ENCODE peak calls at places on chromosome 7, in six cellular contexts. One of them, this sample, is unnamed. For H3K4me1, the result is how much of the 10 kb centered on the place peaks cover.

GRCh38 chr7:30184804-30185487 is 50.2 kb downstream of the MTURN start:
- DNase-seq in HCT116: no peak
- DNase-seq in fibroblast of lung: no peak
- DNase-seq in A549: no peak
- DNase-seq in left ventricle myocardium inferior: peak
- DNase-seq in cardiac muscle cell: no peak
- DNase-seq in this sample: no peak

GRCh38 chr7:91420606-91421390 is 156.6 kb downstream of the FZD1 start:
- DNase-seq in A549: no peak
- DNase-seq in HCT116: no peak
- DNase-seq in cardiac muscle cell: no peak
- DNase-seq in fibroblast of lung: no peak
- DNase-seq in left ventricle myocardium inferior: no peak
- DNase-seq in this sample: no peak

GRCh38 chr7:125490167-125490566 is 560.5 kb upstream of the POT1 start:
- DNase-seq in left ventricle myocardium inferior: no peak
- DNase-seq in HCT116: no peak
- DNase-seq in fibroblast of lung: no peak
- DNase-seq in cardiac muscle cell: no peak
- DNase-seq in A549: no peak
- DNase-seq in this sample: no peak

GRCh38 chr7:7181519-7182155 is 707 bp upstream of the C1GALT1 start:
- DNase-seq in A549: peak
- DNase-seq in HCT116: peak
- DNase-seq in fibroblast of lung: peak
- DNase-seq in cardiac muscle cell: peak
- DNase-seq in left ventricle myocardium inferior: no peak
- DNase-seq in this sample: peak

GRCh38 chr7:41918597-41918996 is 215.7 kb upstream of the INHBA start:
- DNase-seq in cardiac muscle cell: peak
- DNase-seq in left ventricle myocardium inferior: no peak
- DNase-seq in A549: no peak
- DNase-seq in HCT116: no peak
- DNase-seq in fibroblast of lung: peak
- DNase-seq in this sample: no peak

GRCh38 chr7:114973147-114973546 is 51.3 kb downstream of the MDFIC start:
- DNase-seq in A549: no peak
- DNase-seq in cardiac muscle cell: peak
- DNase-seq in left ventricle myocardium inferior: no peak
- DNase-seq in fibroblast of lung: peak
- DNase-seq in HCT116: no peak
- DNase-seq in this sample: no peak

GRCh38 chr7:22702516-22702915 is 24.5 kb upstream of the IL6 start:
- DNase-seq in HCT116: no peak
- DNase-seq in fibroblast of lung: peak
- DNase-seq in cardiac muscle cell: no peak
- DNase-seq in left ventricle myocardium inferior: no peak
- DNase-seq in A549: no peak
- DNase-seq in this sample: no peak

GRCh38 chr7:6178273-6179029 is 94.0 kb downstream of the CYTH3 start:
- DNase-seq in left ventricle myocardium inferior: no peak
- DNase-seq in HCT116: no peak
- DNase-seq in cardiac muscle cell: no peak
- DNase-seq in A549: no peak
- DNase-seq in fibroblast of lung: no peak
- DNase-seq in this sample: no peak

GRCh38 chr7:537911-538634 is 18.4 kb upstream of the PDGFA start:
- DNase-seq in A549: peak
- DNase-seq in fibroblast of lung: peak
- DNase-seq in cardiac muscle cell: peak
- DNase-seq in left ventricle myocardium inferior: peak
- DNase-seq in HCT116: peak
- DNase-seq in this sample: no peak

GRCh38 chr7:101243786-101244384 is 996 bp downstream of the FIS1 start:
- DNase-seq in HCT116: no peak
- DNase-seq in A549: no peak
- DNase-seq in fibroblast of lung: peak
- DNase-seq in cardiac muscle cell: peak
- DNase-seq in left ventricle myocardium inferior: no peak
- DNase-seq in this sample: no peak

GRCh38 chr7:142584765-142585164 is 164.5 kb upstream of the PRSS1 start:
- DNase-seq in fibroblast of lung: peak
- DNase-seq in cardiac muscle cell: peak
- DNase-seq in HCT116: no peak
- DNase-seq in A549: no peak
- DNase-seq in left ventricle myocardium inferior: no peak
- DNase-seq in this sample: no peak

GRCh38 chr7:140350056-140350455 is 48.3 kb downstream of the SLC37A3 start:
- DNase-seq in HCT116: no peak
- DNase-seq in left ventricle myocardium inferior: no peak
- DNase-seq in fibroblast of lung: no peak
- DNase-seq in cardiac muscle cell: no peak
- DNase-seq in A549: no peak
- DNase-seq in this sample: no peak

GRCh38 chr7:156156734-156157408 is 344.6 kb upstream of the SHH start:
- DNase-seq in left ventricle myocardium inferior: no peak
- DNase-seq in HCT116: peak
- DNase-seq in cardiac muscle cell: no peak
- DNase-seq in A549: peak
- DNase-seq in fibroblast of lung: peak
- DNase-seq in this sample: no peak

GRCh38 chr7:40987571-40987970 is 715.3 kb downstream of the INHBA start:
- DNase-seq in HCT116: no peak
- DNase-seq in cardiac muscle cell: no peak
- DNase-seq in left ventricle myocardium inferior: no peak
- DNase-seq in fibroblast of lung: no peak
- DNase-seq in A549: no peak
- DNase-seq in this sample: no peak

GRCh38 chr7:130079846-130080394 is 9.6 kb downstream of the KLHDC10 start:
- DNase-seq in fibroblast of lung: no peak
- DNase-seq in cardiac muscle cell: no peak
- DNase-seq in A549: no peak
- DNase-seq in left ventricle myocardium inferior: no peak
- DNase-seq in HCT116: no peak
- DNase-seq in this sample: no peak

GRCh38 chr7:95059842-95060313 is 152.5 kb downstream of the PPP1R9A start:
- DNase-seq in fibroblast of lung: no peak
- DNase-seq in A549: no peak
- DNase-seq in left ventricle myocardium inferior: no peak
- DNase-seq in HCT116: no peak
- DNase-seq in cardiac muscle cell: no peak
- DNase-seq in this sample: no peak

DNA sequence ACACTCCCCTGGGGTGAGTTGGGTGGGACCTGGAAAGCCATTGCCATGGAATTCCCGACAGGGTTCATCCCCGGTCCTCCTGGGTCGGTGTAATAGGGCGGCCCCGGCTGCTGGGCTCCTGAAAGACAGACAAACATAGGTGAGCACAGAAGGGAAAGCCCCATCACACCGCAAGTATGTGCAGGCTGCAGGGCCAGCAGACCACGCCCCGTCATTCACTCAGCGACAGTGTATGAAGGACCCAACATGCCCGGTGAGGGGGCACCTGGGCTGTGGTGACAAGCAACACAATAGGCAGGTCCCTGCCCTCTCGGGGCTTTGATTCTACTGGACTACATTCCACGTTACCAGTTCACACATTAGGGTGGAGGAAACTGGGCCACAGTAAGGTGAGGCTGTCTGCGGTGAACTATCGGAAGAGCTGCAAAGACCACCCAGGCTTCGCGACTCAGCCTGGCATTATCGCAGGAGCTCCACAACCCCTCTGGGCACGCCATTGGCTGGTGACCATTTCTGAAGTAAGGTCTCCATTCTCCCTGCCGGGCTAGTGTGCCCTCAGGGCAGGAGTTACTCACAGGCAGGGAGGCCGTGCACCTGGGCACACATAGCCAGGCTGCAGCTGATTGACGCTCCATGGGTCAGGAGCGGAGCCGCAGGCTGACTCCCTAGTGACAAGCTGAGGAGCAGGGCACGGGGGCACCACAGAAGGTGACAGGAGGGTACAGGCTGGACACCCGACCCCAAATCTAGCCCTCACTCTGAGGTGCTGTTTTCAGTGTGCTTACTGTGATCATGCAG is 99.2 kb downstream of the VOPP1 start:
- DNase-seq in A549: no peak
- DNase-seq in HCT116: no peak
- DNase-seq in left ventricle myocardium inferior: no peak
- DNase-seq in cardiac muscle cell: no peak
- DNase-seq in fibroblast of lung: no peak
- DNase-seq in this sample: no peak
- H3K4me1 ChIP-seq in A549: under half
- H3K4me1 ChIP-seq in HCT116: under half
- H3K4me1 ChIP-seq in left ventricle myocardium inferior: under half
- H3K4me1 ChIP-seq in cardiac muscle cell: under half
- H3K4me1 ChIP-seq in fibroblast of lung: under half
- H3K4me1 ChIP-seq in this sample: half or more

GRCh38 chr7:18290223-18290622 is 205.3 kb upstream of the HDAC9 start:
- DNase-seq in left ventricle myocardium inferior: no peak
- DNase-seq in HCT116: no peak
- DNase-seq in A549: no peak
- DNase-seq in fibroblast of lung: no peak
- DNase-seq in cardiac muscle cell: peak
- DNase-seq in this sample: peak

GRCh38 chr7:18293759-18294158 is 201.8 kb upstream of the HDAC9 start:
- DNase-seq in A549: no peak
- DNase-seq in left ventricle myocardium inferior: no peak
- DNase-seq in HCT116: no peak
- DNase-seq in cardiac muscle cell: no peak
- DNase-seq in fibroblast of lung: no peak
- DNase-seq in this sample: no peak

GRCh38 chr7:18290865-18291264 is 204.7 kb upstream of the HDAC9 start:
- DNase-seq in fibroblast of lung: no peak
- DNase-seq in A549: no peak
- DNase-seq in cardiac muscle cell: peak
- DNase-seq in left ventricle myocardium inferior: no peak
- DNase-seq in HCT116: no peak
- DNase-seq in this sample: no peak

GRCh38 chr7:18294408-18294807 is 201.1 kb upstream of the HDAC9 start:
- DNase-seq in left ventricle myocardium inferior: no peak
- DNase-seq in A549: no peak
- DNase-seq in HCT116: no peak
- DNase-seq in fibroblast of lung: no peak
- DNase-seq in cardiac muscle cell: no peak
- DNase-seq in this sample: no peak

DNA sequence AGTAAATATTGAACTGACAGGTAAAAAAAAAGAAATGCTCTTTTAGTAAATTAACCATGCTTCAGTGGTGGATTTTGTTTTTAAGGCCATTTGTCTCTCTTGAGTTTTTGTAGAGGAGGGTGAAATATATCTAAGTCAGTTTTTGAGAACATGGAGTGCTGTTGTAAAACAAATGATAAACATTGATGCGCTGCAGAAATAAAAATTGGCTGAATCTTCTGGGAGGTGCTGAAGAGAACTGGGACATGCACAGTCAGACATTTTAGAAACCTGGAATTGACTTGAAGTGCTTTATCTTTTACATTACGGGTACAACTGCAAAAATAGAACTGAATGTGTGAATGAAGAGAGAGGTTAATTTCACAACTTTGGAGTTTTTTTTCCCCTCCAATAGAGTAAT is 203.0 kb upstream of the HDAC9 start:
- DNase-seq in cardiac muscle cell: no peak
- DNase-seq in A549: no peak
- DNase-seq in HCT116: no peak
- DNase-seq in left ventricle myocardium inferior: no peak
- DNase-seq in fibroblast of lung: no peak
- DNase-seq in this sample: no peak
- H3K4me1 ChIP-seq in cardiac muscle cell: under half
- H3K4me1 ChIP-seq in A549: under half
- H3K4me1 ChIP-seq in HCT116: under half
- H3K4me1 ChIP-seq in left ventricle myocardium inferior: under half
- H3K4me1 ChIP-seq in fibroblast of lung: under half
- H3K4me1 ChIP-seq in this sample: under half

GRCh38 chr7:102992509-102992819 is 79.7 kb downstream of the LRRC17 start:
- DNase-seq in A549: no peak
- DNase-seq in fibroblast of lung: no peak
- DNase-seq in cardiac muscle cell: peak
- DNase-seq in HCT116: no peak
- DNase-seq in left ventricle myocardium inferior: no peak
- DNase-seq in this sample: no peak
- H3K4me1 ChIP-seq in A549: under half
- H3K4me1 ChIP-seq in fibroblast of lung: under half
- H3K4me1 ChIP-seq in cardiac muscle cell: under half
- H3K4me1 ChIP-seq in HCT116: under half
- H3K4me1 ChIP-seq in left ventricle myocardium inferior: under half
- H3K4me1 ChIP-seq in this sample: under half

GRCh38 chr7:105519353-105519752 is 2.7 kb downstream of the PUS7 start:
- DNase-seq in left ventricle myocardium inferior: no peak
- DNase-seq in fibroblast of lung: no peak
- DNase-seq in A549: no peak
- DNase-seq in cardiac muscle cell: no peak
- DNase-seq in HCT116: no peak
- DNase-seq in this sample: no peak
- H3K4me1 ChIP-seq in left ventricle myocardium inferior: under half
- H3K4me1 ChIP-seq in fibroblast of lung: under half
- H3K4me1 ChIP-seq in A549: under half
- H3K4me1 ChIP-seq in cardiac muscle cell: under half
- H3K4me1 ChIP-seq in HCT116: under half
- H3K4me1 ChIP-seq in this sample: under half

GRCh38 chr7:73895626-73896025 is 34.7 kb downstream of the TMEM270 start:
- DNase-seq in cardiac muscle cell: no peak
- DNase-seq in HCT116: no peak
- DNase-seq in A549: no peak
- DNase-seq in left ventricle myocardium inferior: no peak
- DNase-seq in fibroblast of lung: no peak
- DNase-seq in this sample: no peak
- H3K4me1 ChIP-seq in cardiac muscle cell: under half
- H3K4me1 ChIP-seq in HCT116: under half
- H3K4me1 ChIP-seq in A549: under half
- H3K4me1 ChIP-seq in left ventricle myocardium inferior: under half
- H3K4me1 ChIP-seq in fibroblast of lung: under half
- H3K4me1 ChIP-seq in this sample: under half

DNA sequence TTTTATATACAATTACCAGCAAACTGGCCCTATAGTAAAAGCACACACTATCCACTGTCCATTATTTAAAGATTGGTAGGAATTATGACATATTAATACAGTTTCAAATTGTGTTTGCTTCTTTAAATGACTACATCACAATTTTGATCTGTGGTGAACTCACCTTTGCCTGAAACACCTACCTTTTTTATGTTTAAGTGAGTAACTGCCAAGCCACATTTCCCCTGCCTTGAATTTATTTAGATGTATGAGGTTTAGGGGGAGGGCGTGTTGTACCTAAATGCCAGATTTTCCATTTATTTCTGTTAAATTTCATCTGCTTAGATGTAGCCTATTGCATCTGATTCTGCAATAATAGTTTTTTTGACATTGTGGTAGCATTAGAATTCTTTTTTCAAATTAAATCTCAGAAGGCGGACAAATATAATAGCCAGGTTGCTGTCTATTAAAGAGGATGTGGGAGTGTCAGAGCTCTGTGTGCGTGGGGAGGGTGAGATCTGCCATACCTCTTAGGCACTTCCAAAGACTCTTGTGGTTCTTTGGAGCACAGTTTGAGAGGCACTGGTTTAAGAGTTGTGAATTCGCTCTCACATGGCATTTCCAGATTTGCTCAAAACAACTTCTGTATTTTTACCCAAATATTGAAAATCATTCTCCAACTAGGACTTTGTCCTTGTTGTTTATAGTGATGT is 13.8 kb downstream of the PIK3CG start:
- DNase-seq in left ventricle myocardium inferior: no peak
- DNase-seq in cardiac muscle cell: no peak
- DNase-seq in fibroblast of lung: no peak
- DNase-seq in A549: no peak
- DNase-seq in HCT116: no peak
- DNase-seq in this sample: no peak
- H3K4me1 ChIP-seq in left ventricle myocardium inferior: under half
- H3K4me1 ChIP-seq in cardiac muscle cell: under half
- H3K4me1 ChIP-seq in fibroblast of lung: under half
- H3K4me1 ChIP-seq in A549: under half
- H3K4me1 ChIP-seq in HCT116: under half
- H3K4me1 ChIP-seq in this sample: under half

GRCh38 chr7:158583810-158584209 is 3.8 kb downstream of the PTPRN2 start:
- DNase-seq in cardiac muscle cell: no peak
- DNase-seq in A549: no peak
- DNase-seq in fibroblast of lung: no peak
- DNase-seq in left ventricle myocardium inferior: no peak
- DNase-seq in HCT116: no peak
- DNase-seq in this sample: no peak
- H3K4me1 ChIP-seq in cardiac muscle cell: under half
- H3K4me1 ChIP-seq in A549: under half
- H3K4me1 ChIP-seq in fibroblast of lung: under half
- H3K4me1 ChIP-seq in left ventricle myocardium inferior: under half
- H3K4me1 ChIP-seq in HCT116: under half
- H3K4me1 ChIP-seq in this sample: under half

This sample was measured in CD4-positive, alpha-beta memory T cell.